ENCODE peak calls at places on chromosomes 7 and 10, in five cellular contexts. One of them, this sample, is unnamed.

GRCh38 chr10:62153191-62153590 is 115.5 kb downstream of the RTKN2 start:
- DNase-seq in lung: no peak
- DNase-seq in Panc1: no peak
- DNase-seq in lower lobe of right lung: no peak
- DNase-seq in psoas muscle: no peak
- DNase-seq in this sample: no peak

GRCh38 chr10:110032801-110033723 is 25.3 kb downstream of the ADD3 start:
- DNase-seq in lung: no peak
- DNase-seq in Panc1: no peak
- DNase-seq in lower lobe of right lung: no peak
- DNase-seq in psoas muscle: no peak
- DNase-seq in this sample: no peak

GRCh38 chr7:116836911-116837310 is 25.5 kb upstream of the CAPZA2 start:
- DNase-seq in lung: no peak
- DNase-seq in Panc1: no peak
- DNase-seq in lower lobe of right lung: no peak
- DNase-seq in psoas muscle: no peak
- DNase-seq in this sample: peak

GRCh38 chr10:29668628-29669027 is 33.9 kb upstream of the SVIL start:
- DNase-seq in lung: no peak
- DNase-seq in Panc1: no peak
- DNase-seq in lower lobe of right lung: no peak
- DNase-seq in psoas muscle: no peak
- DNase-seq in this sample: peak

GRCh38 chr7:83155407-83155806 is 7.3 kb downstream of the PCLO start:
- DNase-seq in lung: no peak
- DNase-seq in Panc1: no peak
- DNase-seq in lower lobe of right lung: no peak
- DNase-seq in psoas muscle: no peak
- DNase-seq in this sample: no peak

GRCh38 chr7:95045236-95045923 is 138.0 kb downstream of the PPP1R9A start:
- DNase-seq in lung: no peak
- DNase-seq in Panc1: no peak
- DNase-seq in lower lobe of right lung: no peak
- DNase-seq in psoas muscle: no peak
- DNase-seq in this sample: no peak

GRCh38 chr10:79403441-79404230 is 41.8 kb downstream of the ZCCHC24 start:
- DNase-seq in lung: no peak
- DNase-seq in Panc1: no peak
- DNase-seq in lower lobe of right lung: peak
- DNase-seq in psoas muscle: no peak
- DNase-seq in this sample: no peak

GRCh38 chr10:48582970-48583369 is 21.9 kb downstream of the ARHGAP22 start:
- DNase-seq in lung: no peak
- DNase-seq in Panc1: no peak
- DNase-seq in lower lobe of right lung: no peak
- DNase-seq in psoas muscle: no peak
- DNase-seq in this sample: no peak

GRCh38 chr7:143975617-143976016 is 21.0 kb downstream of the OR2F1 start:
- DNase-seq in lung: no peak
- DNase-seq in Panc1: no peak
- DNase-seq in lower lobe of right lung: no peak
- DNase-seq in psoas muscle: no peak
- DNase-seq in this sample: no peak

GRCh38 chr7:112892263-112892662 is 102.1 kb upstream of the TMEM168 start:
- DNase-seq in lung: no peak
- DNase-seq in Panc1: no peak
- DNase-seq in lower lobe of right lung: no peak
- DNase-seq in psoas muscle: no peak
- DNase-seq in this sample: no peak

GRCh38 chr7:45173596-45174327 is 16.2 kb downstream of the RAMP3 start:
- DNase-seq in lung: no peak
- DNase-seq in Panc1: no peak
- DNase-seq in lower lobe of right lung: peak
- DNase-seq in psoas muscle: no peak
- DNase-seq in this sample: no peak

GRCh38 chr10:30803901-30804322 is 174.4 kb upstream of the LYZL2 start:
- DNase-seq in lung: peak
- DNase-seq in Panc1: no peak
- DNase-seq in lower lobe of right lung: no peak
- DNase-seq in psoas muscle: peak
- DNase-seq in this sample: no peak

GRCh38 chr7:66735154-66735553 is 5.4 kb upstream of the RABGEF1 start:
- DNase-seq in lung: peak
- DNase-seq in Panc1: no peak
- DNase-seq in lower lobe of right lung: no peak
- DNase-seq in psoas muscle: no peak
- DNase-seq in this sample: no peak

GRCh38 chr7:18960735-18961134 is 156.7 kb downstream of the TWIST1 start:
- DNase-seq in lung: no peak
- DNase-seq in Panc1: no peak
- DNase-seq in lower lobe of right lung: no peak
- DNase-seq in psoas muscle: no peak
- DNase-seq in this sample: no peak

GRCh38 chr7:148699772-148700629 is 1.3 kb downstream of the CUL1 start:
- DNase-seq in lung: no peak
- DNase-seq in Panc1: peak
- DNase-seq in lower lobe of right lung: no peak
- DNase-seq in psoas muscle: no peak
- DNase-seq in this sample: peak

GRCh38 chr10:72245949-72246525 is 27.7 kb upstream of the DDIT4 start:
- DNase-seq in lung: no peak
- DNase-seq in Panc1: no peak
- DNase-seq in lower lobe of right lung: no peak
- DNase-seq in psoas muscle: no peak
- DNase-seq in this sample: no peak

GRCh38 chr7:51058764-51059163 is 257.8 kb downstream of the COBL start:
- DNase-seq in lung: no peak
- DNase-seq in Panc1: no peak
- DNase-seq in lower lobe of right lung: no peak
- DNase-seq in psoas muscle: no peak
- DNase-seq in this sample: no peak

DNA sequence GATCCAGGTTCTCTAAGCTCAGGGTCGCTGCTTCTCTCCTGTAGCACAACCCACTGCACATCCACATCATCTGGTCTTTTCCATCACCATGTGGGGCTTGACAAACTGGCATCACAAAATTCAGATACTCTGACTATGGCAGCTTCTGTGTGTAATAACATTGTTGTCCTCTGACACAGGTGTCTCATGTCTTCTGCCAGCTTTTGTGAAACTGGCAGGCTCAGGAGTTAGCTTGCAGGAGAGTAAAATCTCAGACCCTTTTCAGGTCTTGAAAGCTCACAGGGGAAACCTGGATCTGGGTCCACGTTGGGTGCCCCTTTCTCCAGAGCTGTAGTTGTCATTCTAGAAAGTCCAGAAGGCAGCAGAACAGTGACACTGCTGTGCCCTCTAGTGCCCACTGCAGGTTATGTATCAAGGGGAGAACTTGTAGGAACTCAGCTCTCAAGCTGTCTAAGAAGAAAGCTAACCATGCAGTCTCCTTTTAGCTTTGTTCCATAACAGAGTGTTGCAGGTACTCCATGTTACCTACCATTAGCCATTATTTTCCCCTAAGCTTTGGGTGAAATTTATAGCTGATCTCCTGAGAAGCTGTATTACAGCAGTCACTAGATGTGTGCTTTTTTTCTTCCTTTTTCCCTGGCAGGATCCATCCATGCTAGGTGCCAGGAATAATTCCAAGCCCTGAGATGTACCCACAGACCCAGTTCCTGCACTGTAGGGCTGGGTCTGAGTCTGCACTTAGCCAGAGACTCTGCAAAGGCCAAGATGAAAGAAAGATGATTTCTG is 102.7 kb downstream of the ZNF248 start:
- DNase-seq in lung: no peak
- DNase-seq in Panc1: peak
- DNase-seq in lower lobe of right lung: no peak
- DNase-seq in psoas muscle: no peak
- DNase-seq in this sample: peak
- TF ChIP-seq CTCF in lung: no peak
- TF ChIP-seq CTCF in Panc1: peak
- TF ChIP-seq CTCF in lower lobe of right lung: peak
- TF ChIP-seq CTCF in psoas muscle: peak
- TF ChIP-seq CTCF in this sample: peak

DNA sequence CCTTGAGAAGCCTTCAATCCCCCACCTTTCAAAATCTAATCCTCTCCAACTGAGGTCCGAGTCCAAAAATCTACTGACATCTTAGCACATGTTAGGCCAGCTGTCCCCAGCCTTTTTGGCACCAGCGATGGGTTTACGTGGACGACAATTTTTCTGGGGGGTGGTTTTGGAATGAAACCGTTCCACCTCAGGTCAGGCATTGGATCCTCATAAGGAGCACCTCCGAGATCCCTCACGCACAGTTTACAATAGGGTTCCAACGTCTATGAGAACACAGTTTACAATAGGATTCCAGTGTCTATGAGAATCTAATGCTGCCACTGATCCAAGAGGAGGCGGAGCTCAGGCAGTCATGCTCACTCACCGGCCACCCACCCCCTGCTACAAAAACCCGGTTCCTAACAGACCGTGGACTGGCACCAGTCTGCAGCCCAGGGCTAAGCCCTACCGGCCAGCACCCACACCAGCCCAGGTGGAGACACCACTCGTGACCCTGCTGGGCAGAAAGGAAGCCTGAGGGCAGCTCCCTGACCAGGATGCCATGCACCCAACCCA is 107.6 kb downstream of the DIP2C start:
- DNase-seq in lung: no peak
- DNase-seq in Panc1: no peak
- DNase-seq in lower lobe of right lung: no peak
- DNase-seq in psoas muscle: no peak
- DNase-seq in this sample: no peak
- H3K27ac ChIP-seq in lung: no peak
- H3K27ac ChIP-seq in Panc1: no peak
- H3K27ac ChIP-seq in lower lobe of right lung: no peak
- H3K27ac ChIP-seq in psoas muscle: no peak
- H3K27ac ChIP-seq in this sample: no peak

GRCh38 chr10:104483582-104483981 is 129.9 kb downstream of the CFAP58 start:
- DNase-seq in lung: no peak
- DNase-seq in Panc1: no peak
- DNase-seq in lower lobe of right lung: no peak
- DNase-seq in psoas muscle: no peak
- DNase-seq in this sample: no peak

GRCh38 chr10:104488046-104488832 is 134.6 kb downstream of the CFAP58 start:
- DNase-seq in lung: no peak
- DNase-seq in Panc1: no peak
- DNase-seq in lower lobe of right lung: no peak
- DNase-seq in psoas muscle: no peak
- DNase-seq in this sample: no peak

GRCh38 chr10:104480797-104481196 is 127.2 kb downstream of the CFAP58 start:
- DNase-seq in lung: no peak
- DNase-seq in Panc1: no peak
- DNase-seq in lower lobe of right lung: no peak
- DNase-seq in psoas muscle: no peak
- DNase-seq in this sample: no peak

GRCh38 chr10:104486803-104487202 is 133.2 kb downstream of the CFAP58 start:
- DNase-seq in lung: no peak
- DNase-seq in Panc1: no peak
- DNase-seq in lower lobe of right lung: no peak
- DNase-seq in psoas muscle: no peak
- DNase-seq in this sample: no peak

DNA sequence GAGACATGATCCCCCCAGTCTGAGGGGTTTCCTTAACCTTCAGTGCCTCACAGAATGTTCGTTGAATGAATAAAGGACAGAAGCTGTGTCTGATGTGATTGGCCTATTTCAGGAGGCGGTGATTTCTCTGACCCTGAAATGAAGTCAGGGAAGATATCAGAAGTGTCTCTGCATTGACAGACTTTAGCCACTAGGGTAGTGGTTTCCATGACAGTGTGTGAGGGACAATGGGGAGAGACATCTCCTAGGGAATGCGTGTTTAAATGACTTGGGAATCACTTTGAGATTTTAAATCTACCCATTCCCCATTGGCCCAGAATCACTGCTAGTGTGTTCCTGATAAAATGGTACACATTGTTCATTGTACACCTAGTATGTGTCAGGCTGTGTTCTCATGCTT is 132.0 kb downstream of the CFAP58 start:
- DNase-seq in lung: no peak
- DNase-seq in Panc1: no peak
- DNase-seq in lower lobe of right lung: no peak
- DNase-seq in psoas muscle: no peak
- DNase-seq in this sample: no peak
- TF ChIP-seq CTCF in lung: no peak
- TF ChIP-seq CTCF in Panc1: no peak
- TF ChIP-seq CTCF in lower lobe of right lung: no peak
- TF ChIP-seq CTCF in psoas muscle: no peak
- TF ChIP-seq CTCF in this sample: peak

GRCh38 chr7:76165106-76165972 is 36.4 kb upstream of the SRRM3 start:
- DNase-seq in lung: no peak
- DNase-seq in Panc1: no peak
- DNase-seq in lower lobe of right lung: no peak
- DNase-seq in psoas muscle: no peak
- DNase-seq in this sample: no peak
- H3K27ac ChIP-seq in lung: no peak
- H3K27ac ChIP-seq in Panc1: peak
- H3K27ac ChIP-seq in lower lobe of right lung: no peak
- H3K27ac ChIP-seq in psoas muscle: no peak
- H3K27ac ChIP-seq in this sample: no peak

This sample was measured in PC-9.